ENCODE peak calls at places on chromosome 18, in five cellular contexts. A is GM12864, B is GM13976, S is upper lobe of right lung, H is Peyer's patch. C is an unnamed sample.

GRCh38 chr18:38007931-38008330 is 442.3 kb upstream of the CELF4 start:
- DNase-seq in S (no peak), B (no peak), H (no peak), A (no peak), C (no peak)

GRCh38 chr18:70036771-70037452 is 89.2 kb upstream of the CD226 start:
- DNase-seq in S (no peak), A (peak), B (peak), H (no peak), C (no peak)

GRCh38 chr18:72811047-72811446 is 56.7 kb downstream of the NETO1 start:
- DNase-seq in S (no peak), A (no peak), B (no peak), H (no peak), C (no peak)

GRCh38 chr18:75223687-75224347 is 13.2 kb downstream of the TSHZ1 start:
- DNase-seq in B (no peak), S (no peak), H (peak), A (no peak), C (no peak)

GRCh38 chr18:3794537-3795348 is 344.8 kb downstream of the TGIF1 start:
- DNase-seq in B (no peak), S (no peak), A (no peak), H (no peak), C (no peak)

GRCh38 chr18:62523631-62524442 is 1.0 kb downstream of the ZCCHC2 start:
- DNase-seq in B (peak), S (peak), A (no peak), H (peak), C (no peak)

GRCh38 chr18:45378308-45378707 is 237.0 kb upstream of the SLC14A2 start:
- DNase-seq in B (no peak), H (no peak), S (no peak), A (no peak), C (no peak)

GRCh38 chr18:64765908-64766307 is 617.0 kb upstream of the LINC00305 start:
- DNase-seq in B (no peak), A (no peak), H (no peak), S (no peak), C (no peak)

GRCh38 chr18:44518666-44519065 is 162.0 kb upstream of the SETBP1 start:
- DNase-seq in B (no peak), S (no peak), H (no peak), A (no peak), C (no peak)

GRCh38 chr18:13661779-13662271 is 64.5 kb downstream of the FAM210A start:
- DNase-seq in H (no peak), A (no peak), B (no peak), S (no peak), C (no peak)

GRCh38 chr18:68164909-68165308 is 550.0 kb downstream of the TMX3 start:
- DNase-seq in A (no peak), S (no peak), H (no peak), B (no peak), C (no peak)

GRCh38 chr18:50614838-50615237 is 55.0 kb downstream of the MAPK4 start:
- DNase-seq in S (peak), A (no peak), H (no peak), B (no peak), C (no peak)

GRCh38 chr18:79887181-79888000 is 64.1 kb downstream of the SLC66A2 start:
- DNase-seq in A (no peak), S (peak), B (no peak), H (no peak), C (peak)

GRCh38 chr18:49277395-49278036 is 182.9 kb downstream of the DYM start:
- DNase-seq in S (no peak), A (no peak), H (no peak), B (no peak), C (no peak)

GRCh38 chr18:7255643-7256042 is 24.8 kb downstream of the LRRC30 start:
- DNase-seq in H (no peak), S (no peak), A (no peak), B (no peak), C (no peak)

GRCh38 chr18:6558770-6559169 is 144.1 kb upstream of the L3MBTL4 start:
- DNase-seq in H (no peak), B (no peak), S (no peak), A (no peak), C (no peak)

GRCh38 chr18:59009846-59010245 is 129.8 kb upstream of the SEC11C start:
- DNase-seq in H (no peak), B (no peak), S (no peak), A (no peak), C (no peak)

GRCh38 chr18:59005266-59005665 is 134.4 kb upstream of the SEC11C start:
- DNase-seq in B (no peak), A (no peak), H (no peak), S (no peak), C (no peak)

GRCh38 chr18:59002974-59003594 is 136.6 kb upstream of the SEC11C start:
- DNase-seq in H (no peak), S (no peak), A (no peak), B (no peak), C (no peak)

GRCh38 chr18:59008302-59008974 is 131.2 kb upstream of the SEC11C start:
- DNase-seq in B (no peak), A (no peak), H (no peak), S (no peak), C (no peak)

DNA sequence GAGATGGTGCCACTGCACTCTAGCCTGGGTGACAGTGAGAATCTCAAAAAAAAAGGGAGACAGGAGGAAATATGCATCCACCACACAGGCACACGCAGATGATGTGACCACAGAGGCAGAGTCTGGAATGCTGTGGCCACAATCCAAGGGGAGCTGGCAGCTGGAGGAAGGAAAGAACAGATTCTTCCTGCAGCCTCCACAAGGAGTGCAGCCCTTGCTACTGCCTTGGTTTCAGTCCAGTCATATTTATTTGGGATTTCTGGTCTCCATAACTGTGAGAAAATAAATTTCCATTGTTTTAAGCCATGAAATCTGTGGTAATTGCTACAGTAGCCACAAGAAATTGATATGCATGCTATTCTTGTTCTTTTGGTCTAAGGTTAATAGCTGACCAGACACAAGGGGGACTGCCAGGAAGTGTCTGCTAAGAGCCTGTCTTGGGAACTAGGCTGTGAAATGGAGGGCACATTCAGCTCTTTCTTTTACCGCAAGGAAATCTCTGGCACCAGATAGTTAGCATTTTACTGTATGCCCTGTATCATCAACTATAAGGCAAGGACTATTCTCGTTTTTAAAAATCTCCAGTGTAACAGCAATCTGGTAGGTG is 133.1 kb upstream of the SEC11C start:
- DNase-seq in A (no peak), S (no peak), B (no peak), H (no peak), C (no peak)
- TF ChIP-seq CTCF in A (no peak), S (no peak), B (no peak), H (no peak), C (no peak)

GRCh38 chr18:11309172-11309571 is 159.8 kb upstream of the PIEZO2 start:
- DNase-seq in H (no peak), A (peak), S (no peak), B (no peak), C (no peak)
- TF ChIP-seq CTCF in H (no peak), A (peak), S (no peak), B (peak), C (peak)

GRCh38 chr18:334575-335132 is 66.8 kb upstream of the THOC1 start:
- DNase-seq in B (no peak), H (no peak), A (no peak), S (no peak), C (no peak)

GRCh38 chr18:340044-340443 is 72.2 kb upstream of the THOC1 start:
- DNase-seq in B (no peak), H (no peak), A (no peak), S (no peak), C (no peak)

GRCh38 chr18:332721-333513 is 65.1 kb upstream of the THOC1 start:
- DNase-seq in A (no peak), B (no peak), S (no peak), H (no peak), C (no peak)

GRCh38 chr18:335741-336140 is 67.9 kb upstream of the THOC1 start:
- DNase-seq in B (no peak), S (no peak), A (no peak), H (no peak), C (no peak)

DNA sequence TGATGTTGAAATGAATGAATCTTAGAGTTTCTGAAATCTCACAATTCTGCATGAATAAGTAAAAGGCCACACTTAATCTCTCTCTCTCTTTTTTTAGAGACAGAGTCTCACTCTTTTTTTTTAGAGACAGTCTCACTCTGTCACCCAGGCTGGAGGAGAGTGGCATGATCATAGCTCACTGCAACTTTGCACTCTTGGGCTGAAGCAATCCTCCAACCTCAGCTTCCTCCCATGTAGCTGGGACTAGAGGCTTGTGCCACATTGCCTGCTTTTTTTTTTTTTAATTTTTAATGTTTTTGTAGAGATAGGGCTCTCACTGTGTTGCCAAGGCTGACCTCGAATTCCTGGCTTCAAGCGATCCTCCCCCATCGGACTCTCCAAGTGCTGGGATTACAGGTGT is 68.9 kb upstream of the THOC1 start:
- DNase-seq in S (no peak), A (no peak), B (no peak), H (no peak), C (no peak)
- TF ChIP-seq CTCF in S (no peak), A (no peak), B (no peak), H (no peak), C (no peak)

GRCh38 chr18:35950628-35950982 is 21.9 kb upstream of the RMP24 start:
- DNase-seq in H (no peak), A (no peak), B (no peak), S (no peak), C (no peak)
- TF ChIP-seq CTCF in H (no peak), A (no peak), B (no peak), S (no peak), C (peak)

GRCh38 chr18:63567825-63568224 is 19.3 kb upstream of the SERPINB13 start:
- DNase-seq in A (no peak), S (no peak), B (no peak), H (no peak), C (no peak)

GRCh38 chr18:63567276-63567675 is 19.9 kb upstream of the SERPINB13 start:
- DNase-seq in S (no peak), B (no peak), A (no peak), H (no peak), C (no peak)

GRCh38 chr18:63575680-63576079 is 11.5 kb upstream of the SERPINB13 start:
- DNase-seq in A (no peak), H (no peak), S (no peak), B (no peak), C (no peak)

DNA sequence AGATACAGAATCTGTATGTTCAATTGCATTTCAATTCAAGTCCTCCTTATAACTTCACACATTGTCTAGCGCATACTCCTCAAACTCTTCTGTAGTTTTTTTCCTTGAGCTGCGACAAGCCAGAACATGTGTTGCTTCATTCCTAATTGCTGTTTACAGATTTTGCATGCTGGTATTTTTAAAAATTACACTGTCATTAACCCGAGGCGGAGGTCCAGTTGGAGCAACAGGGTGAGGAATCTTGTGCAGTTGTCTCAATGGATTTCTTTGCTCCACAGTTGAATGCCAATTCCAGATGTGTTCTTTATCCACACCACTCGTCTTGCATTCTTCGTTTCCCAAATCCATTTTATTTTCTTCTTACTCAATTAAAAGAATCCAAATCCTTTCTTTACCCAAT is 16.4 kb upstream of the SERPINB13 start:
- DNase-seq in S (no peak), B (no peak), A (no peak), H (no peak), C (no peak)
- TF ChIP-seq CTCF in S (no peak), B (no peak), A (no peak), H (no peak), C (no peak)

GRCh38 chr18:24799720-24800119 is 339.3 kb downstream of the HRH4 start:
- DNase-seq in B (no peak), A (no peak), S (no peak), H (no peak), C (no peak)

GRCh38 chr18:24801011-24801410 is 340.6 kb downstream of the HRH4 start:
- DNase-seq in A (no peak), B (no peak), S (no peak), H (no peak), C (no peak)

GRCh38 chr18:24802439-24802838 is 342.0 kb downstream of the HRH4 start:
- DNase-seq in B (no peak), A (no peak), H (peak), S (no peak), C (no peak)

GRCh38 chr18:24797987-24798386 is 337.6 kb downstream of the HRH4 start:
- DNase-seq in H (no peak), B (no peak), S (no peak), A (no peak), C (no peak)

DNA sequence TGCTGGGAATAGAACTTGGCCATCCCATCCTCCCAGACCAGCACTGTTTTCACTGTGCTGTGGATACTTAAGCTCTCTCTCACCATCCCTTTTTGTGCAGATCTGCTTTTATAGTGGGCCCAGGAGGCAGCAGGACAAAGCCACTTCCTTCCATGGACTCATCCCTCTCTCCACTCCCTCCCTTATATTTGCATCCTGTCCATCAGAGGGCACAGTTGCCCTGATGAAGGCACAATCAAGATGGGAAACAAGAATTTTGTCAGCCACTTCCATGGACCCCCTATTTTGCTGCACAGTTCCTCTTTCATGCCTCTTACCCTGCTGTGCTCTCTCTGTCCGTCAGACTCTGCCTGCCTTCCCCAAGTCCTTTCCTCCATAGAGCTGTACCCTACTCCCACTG is 338.7 kb downstream of the HRH4 start:
- DNase-seq in H (no peak), S (no peak), A (no peak), B (no peak), C (no peak)
- TF ChIP-seq CTCF in H (peak), S (no peak), A (no peak), B (no peak), C (peak)

GRCh38 chr18:78659057-78659456 is 320.6 kb upstream of the SALL3 start:
- DNase-seq in A (no peak), H (no peak), S (no peak), B (no peak), C (peak)

GRCh38 chr18:78661316-78661715 is 318.3 kb upstream of the SALL3 start:
- DNase-seq in S (no peak), B (no peak), A (no peak), H (no peak), C (peak)

GRCh38 chr18:78658531-78658930 is 321.1 kb upstream of the SALL3 start:
- DNase-seq in A (no peak), S (no peak), B (no peak), H (no peak), C (no peak)

GRCh38 chr18:78660311-78660710 is 319.3 kb upstream of the SALL3 start:
- DNase-seq in B (no peak), S (no peak), A (no peak), H (no peak), C (no peak)

DNA sequence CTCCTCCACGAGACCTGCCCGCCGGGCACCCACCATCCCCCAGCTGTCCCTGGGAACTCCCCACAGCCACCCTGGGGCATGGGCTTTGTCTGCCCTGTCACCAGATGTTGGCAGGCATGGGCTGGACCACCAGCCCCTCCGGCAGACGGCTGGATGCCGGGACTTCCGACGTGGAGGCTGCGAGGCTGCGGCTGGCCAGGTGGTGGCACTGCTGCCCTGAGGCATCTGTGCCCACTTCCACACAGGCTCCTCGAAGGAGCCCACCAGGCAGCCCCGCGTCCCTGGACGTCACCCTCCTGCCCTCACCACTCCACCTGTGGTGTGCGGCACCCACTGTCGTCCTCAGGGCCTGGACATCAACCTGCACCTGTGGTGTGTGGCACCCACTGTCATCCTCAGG is 319.9 kb upstream of the SALL3 start:
- DNase-seq in B (no peak), H (no peak), S (no peak), A (no peak), C (peak)
- TF ChIP-seq CTCF in B (no peak), H (peak), S (peak), A (peak), C (peak)

GRCh38 chr18:28359177-28359576 is 182.2 kb upstream of the CDH2 start:
- DNase-seq in S (no peak), H (no peak), B (no peak), A (no peak), C (no peak)

GRCh38 chr18:28357785-28358401 is 181.0 kb upstream of the CDH2 start:
- DNase-seq in B (no peak), H (no peak), S (no peak), A (no peak), C (no peak)
- TF ChIP-seq CTCF in B (no peak), H (no peak), S (no peak), A (peak), C (peak)

GRCh38 chr18:9105420-9105819 is 2.9 kb downstream of the NDUFV2 start:
- DNase-seq in S (no peak), A (no peak), B (no peak), H (no peak), C (no peak)

GRCh38 chr18:9102391-9103216 is at the start of gene NDUFV2:
- DNase-seq in H (peak), S (peak), B (peak), A (peak), C (peak)

GRCh38 chr18:9101730-9102390 is 639 bp upstream of the NDUFV2 start:
- DNase-seq in S (no peak), B (peak), A (no peak), H (no peak), C (no peak)

GRCh38 chr18:9104244-9104901 is 1.9 kb downstream of the NDUFV2 start:
- DNase-seq in S (no peak), A (no peak), H (no peak), B (no peak), C (no peak)

GRCh38 chr18:9103488-9103887 is 989 bp downstream of the NDUFV2 start:
- DNase-seq in B (peak), A (no peak), S (no peak), H (no peak), C (no peak)
- TF ChIP-seq CTCF in B (no peak), A (no peak), S (no peak), H (no peak), C (peak)

C was measured in chondrocyte.